ENCODE peak calls at places on chromosome 4, in four cellular contexts. One of them, this sample, is unnamed.

GRCh38 chr4:36324808-36325207 is 43.4 kb downstream of the DTHD1 start:
- DNase-seq in SK-N-SH: no peak
- DNase-seq in K562: no peak
- DNase-seq in HepG2: no peak
- DNase-seq in this sample: no peak

GRCh38 chr4:100493756-100494155 is 24.1 kb downstream of the EMCN start:
- DNase-seq in SK-N-SH: no peak
- DNase-seq in K562: no peak
- DNase-seq in HepG2: no peak
- DNase-seq in this sample: peak

GRCh38 chr4:150232029-150232428 is 153.8 kb downstream of the DCLK2 start:
- DNase-seq in SK-N-SH: no peak
- DNase-seq in K562: no peak
- DNase-seq in HepG2: no peak
- DNase-seq in this sample: no peak

GRCh38 chr4:153651041-153651960 is 32.8 kb upstream of the TLR2 start:
- DNase-seq in SK-N-SH: no peak
- DNase-seq in K562: no peak
- DNase-seq in HepG2: no peak
- DNase-seq in this sample: no peak

GRCh38 chr4:37661643-37662221 is 24.4 kb downstream of the RELL1 start:
- DNase-seq in SK-N-SH: no peak
- DNase-seq in K562: no peak
- DNase-seq in HepG2: no peak
- DNase-seq in this sample: peak

GRCh38 chr4:149956678-149957077 is 121.6 kb upstream of the DCLK2 start:
- DNase-seq in SK-N-SH: no peak
- DNase-seq in K562: no peak
- DNase-seq in HepG2: no peak
- DNase-seq in this sample: no peak

GRCh38 chr4:149605601-149606378 is 209.9 kb downstream of the IQCM start:
- DNase-seq in SK-N-SH: no peak
- DNase-seq in K562: no peak
- DNase-seq in HepG2: no peak
- DNase-seq in this sample: peak

GRCh38 chr4:6773616-6774540 is 8.6 kb upstream of the KIAA0232 start:
- DNase-seq in SK-N-SH: no peak
- DNase-seq in K562: no peak
- DNase-seq in HepG2: peak
- DNase-seq in this sample: no peak

GRCh38 chr4:3816983-3817382 is 50.8 kb downstream of the ADRA2C start:
- DNase-seq in SK-N-SH: no peak
- DNase-seq in K562: no peak
- DNase-seq in HepG2: no peak
- DNase-seq in this sample: no peak

GRCh38 chr4:159593157-159593556 is 490.3 kb downstream of the RAPGEF2 start:
- DNase-seq in SK-N-SH: no peak
- DNase-seq in K562: no peak
- DNase-seq in HepG2: no peak
- DNase-seq in this sample: no peak

GRCh38 chr4:61614256-61614655 is 414.1 kb downstream of the ADGRL3 start:
- DNase-seq in SK-N-SH: no peak
- DNase-seq in K562: no peak
- DNase-seq in HepG2: no peak
- DNase-seq in this sample: peak

GRCh38 chr4:168063031-168063430 is 29.3 kb upstream of the ANXA10 start:
- DNase-seq in SK-N-SH: no peak
- DNase-seq in K562: no peak
- DNase-seq in HepG2: no peak
- DNase-seq in this sample: no peak

GRCh38 chr4:6953751-6954380 is 44.2 kb downstream of the TBC1D14 start:
- DNase-seq in SK-N-SH: peak
- DNase-seq in K562: peak
- DNase-seq in HepG2: no peak
- DNase-seq in this sample: peak

GRCh38 chr4:4818440-4819212 is 40.8 kb upstream of the MSX1 start:
- DNase-seq in SK-N-SH: peak
- DNase-seq in K562: no peak
- DNase-seq in HepG2: no peak
- DNase-seq in this sample: no peak

GRCh38 chr4:133594246-133595207 is 445.4 kb downstream of the PCDH10 start:
- DNase-seq in SK-N-SH: no peak
- DNase-seq in K562: no peak
- DNase-seq in HepG2: no peak
- DNase-seq in this sample: peak

GRCh38 chr4:119170195-119170594 is 34.6 kb downstream of the MYOZ2 start:
- DNase-seq in SK-N-SH: peak
- DNase-seq in K562: no peak
- DNase-seq in HepG2: no peak
- DNase-seq in this sample: no peak

GRCh38 chr4:119172223-119172622 is 36.6 kb downstream of the MYOZ2 start:
- DNase-seq in SK-N-SH: no peak
- DNase-seq in K562: no peak
- DNase-seq in HepG2: no peak
- DNase-seq in this sample: peak
- TF ChIP-seq MXI1 in SK-N-SH: no peak
- TF ChIP-seq MXI1 in K562: no peak
- TF ChIP-seq MXI1 in HepG2: no peak
- TF ChIP-seq MXI1 in this sample: no peak

GRCh38 chr4:74072739-74073138 is 26.3 kb downstream of the CXCL2 start:
- DNase-seq in SK-N-SH: no peak
- DNase-seq in K562: no peak
- DNase-seq in HepG2: no peak
- DNase-seq in this sample: no peak
- TF ChIP-seq RFX5 in SK-N-SH: no peak
- TF ChIP-seq RFX5 in K562: no peak
- TF ChIP-seq RFX5 in HepG2: no peak
- TF ChIP-seq RFX5 in this sample: no peak

DNA sequence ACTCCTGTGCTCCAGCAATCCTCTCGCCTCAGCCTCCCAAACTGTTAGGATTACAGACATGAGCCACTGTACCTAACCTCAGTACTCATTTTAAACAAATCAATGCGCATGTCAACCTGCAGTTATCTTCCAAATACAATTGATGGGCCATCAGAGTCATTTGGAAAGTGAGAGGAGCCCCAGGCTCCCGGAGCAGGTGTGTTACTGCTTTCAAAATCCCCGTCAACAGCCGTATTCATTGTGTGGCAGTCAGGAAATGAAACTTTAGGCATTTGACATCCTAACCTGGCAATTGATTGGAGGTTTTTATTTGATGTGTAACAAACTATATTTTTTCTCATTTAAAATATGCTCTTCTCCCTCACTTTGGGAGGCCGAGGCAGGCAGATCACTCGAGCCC is 623.6 kb upstream of the TENM3 start:
- DNase-seq in SK-N-SH: no peak
- DNase-seq in K562: no peak
- DNase-seq in HepG2: no peak
- DNase-seq in this sample: no peak
- TF ChIP-seq MXI1 in SK-N-SH: no peak
- TF ChIP-seq MXI1 in K562: no peak
- TF ChIP-seq MXI1 in HepG2: no peak
- TF ChIP-seq MXI1 in this sample: no peak

GRCh38 chr4:127518022-127518421 is 114.7 kb upstream of the INTU start:
- DNase-seq in SK-N-SH: no peak
- DNase-seq in K562: no peak
- DNase-seq in HepG2: no peak
- DNase-seq in this sample: no peak
- TF ChIP-seq RFX5 in SK-N-SH: no peak
- TF ChIP-seq RFX5 in K562: no peak
- TF ChIP-seq RFX5 in HepG2: no peak
- TF ChIP-seq RFX5 in this sample: no peak

This sample was measured in IMR-90.